ENCODE peak calls at places on chromosome 17, in nine cellular contexts. W is A549, M is ovary, D is SK-N-SH, Z is esophagus muscularis mucosa, L is GM12878, O is transverse colon, F is stomach, Q is K562. P is an unnamed sample.

GRCh38 chr17:41492771-41493170 is 3.1 kb upstream of the KRT36 start:
- DNase-seq in W (no peak), M (peak; percentile 61), D (peak; percentile 50), Z (no peak), L (no peak), O (peak; percentile 32), F (no peak), Q (no peak), P (no peak)

GRCh38 chr17:50117202-50118040 is 12.5 kb downstream of the SAMD14 start:
- DNase-seq in W (peak; percentile 78), M (peak; percentile 63), D (no peak), Z (no peak), L (no peak), O (peak; percentile 68), F (peak; percentile 74), Q (peak; percentile 82), P (no peak)

GRCh38 chr17:57372156-57372555 is 115.8 kb downstream of the MSI2 start:
- DNase-seq in W (peak; percentile 80), M (no peak), D (no peak), Z (no peak), L (no peak), O (no peak), F (no peak), Q (no peak), P (no peak)

GRCh38 chr17:51653902-51654301 is 393.6 kb downstream of the UTP18 start:
- DNase-seq in W (peak; percentile 21), M (no peak), D (peak; percentile 69), Z (no peak), L (no peak), O (no peak), F (no peak), Q (no peak), P (no peak)

GRCh38 chr17:35892091-35892637 is 12.0 kb upstream of the CCL5 start:
- DNase-seq in W (no peak), M (no peak), D (no peak), Z (no peak), L (no peak), O (no peak), F (no peak), Q (no peak), P (no peak)

GRCh38 chr17:31842416-31843381 is 16.3 kb downstream of the COPRS start:
- DNase-seq in W (peak; percentile 87), M (peak; percentile 73), D (peak; percentile 85), Z (no peak), L (no peak), O (peak; percentile 78), F (peak; percentile 87), Q (peak; percentile 78), P (peak; percentile 63)

GRCh38 chr17:36486204-36487194 is at the start of gene ZNHIT3:
- DNase-seq in W (peak; percentile 97), M (peak; percentile 82), D (peak; percentile 95), Z (peak; percentile 97), L (peak; percentile 80), O (peak; percentile 94), F (peak; percentile 93), Q (peak; percentile 91), P (peak; percentile 86)

GRCh38 chr17:21190078-21190477 is 23.9 kb downstream of the TMEM11 start:
- DNase-seq in W (no peak), M (no peak), D (no peak), Z (no peak), L (no peak), O (no peak), F (no peak), Q (no peak), P (no peak)

GRCh38 chr17:13500947-13501346 is 100.8 kb downstream of the HS3ST3A1 start:
- DNase-seq in W (no peak), M (no peak), D (no peak), Z (no peak), L (no peak), O (no peak), F (no peak), Q (no peak), P (no peak)

GRCh38 chr17:50661795-50662391 is 27.2 kb downstream of the ABCC3 start:
- DNase-seq in W (peak; percentile 100), M (no peak), D (peak; percentile 73), Z (no peak), L (no peak), O (peak; percentile 90), F (peak; percentile 77), Q (peak; percentile 69), P (peak; percentile 25)

GRCh38 chr17:78499715-78500540 is 77.3 kb downstream of the DNAH17 start:
- DNase-seq in W (no peak), M (no peak), D (no peak), Z (no peak), L (no peak), O (no peak), F (no peak), Q (no peak), P (no peak)

GRCh38 chr17:79628861-79629547 is 18.2 kb upstream of the RBFOX3 start:
- DNase-seq in W (no peak), M (no peak), D (peak; percentile 12), Z (peak; percentile 89), L (no peak), O (no peak), F (peak; percentile 13), Q (no peak), P (no peak)

GRCh38 chr17:77266891-77267341 is 126.1 kb downstream of the SEC14L1 start:
- DNase-seq in W (no peak), M (no peak), D (peak; percentile 71), Z (no peak), L (no peak), O (no peak), F (no peak), Q (peak; percentile 57), P (no peak)

GRCh38 chr17:45170976-45171337 is 9.3 kb downstream of the HEXIM2 start:
- DNase-seq in W (peak; percentile 76), M (no peak), D (peak; percentile 54), Z (peak; percentile 94), L (no peak), O (peak; percentile 50), F (peak; percentile 31), Q (no peak), P (peak; percentile 68)

GRCh38 chr17:6548034-6548433 is 8.3 kb downstream of the PITPNM3 start:
- DNase-seq in W (no peak), M (no peak), D (no peak), Z (no peak), L (no peak), O (no peak), F (no peak), Q (no peak), P (no peak)

GRCh38 chr17:75950421-75950820 is 9.6 kb upstream of the FBF1 start:
- DNase-seq in W (no peak), M (no peak), D (no peak), Z (no peak), L (no peak), O (no peak), F (no peak), Q (no peak), P (no peak)

GRCh38 chr17:75945202-75945601 is 4.4 kb upstream of the FBF1 start:
- DNase-seq in W (no peak), M (no peak), D (no peak), Z (no peak), L (no peak), O (no peak), F (no peak), Q (no peak), P (no peak)

GRCh38 chr17:75950850-75951554 is 10.2 kb upstream of the FBF1 start:
- DNase-seq in W (no peak), M (no peak), D (no peak), Z (no peak), L (no peak), O (no peak), F (no peak), Q (no peak), P (no peak)
- TF ChIP-seq EP300 in W (no peak), M (no peak), D (no peak), Z (no peak), L (no peak), O (no peak), F (no peak), Q (peak; percentile 40), P (no peak)

DNA sequence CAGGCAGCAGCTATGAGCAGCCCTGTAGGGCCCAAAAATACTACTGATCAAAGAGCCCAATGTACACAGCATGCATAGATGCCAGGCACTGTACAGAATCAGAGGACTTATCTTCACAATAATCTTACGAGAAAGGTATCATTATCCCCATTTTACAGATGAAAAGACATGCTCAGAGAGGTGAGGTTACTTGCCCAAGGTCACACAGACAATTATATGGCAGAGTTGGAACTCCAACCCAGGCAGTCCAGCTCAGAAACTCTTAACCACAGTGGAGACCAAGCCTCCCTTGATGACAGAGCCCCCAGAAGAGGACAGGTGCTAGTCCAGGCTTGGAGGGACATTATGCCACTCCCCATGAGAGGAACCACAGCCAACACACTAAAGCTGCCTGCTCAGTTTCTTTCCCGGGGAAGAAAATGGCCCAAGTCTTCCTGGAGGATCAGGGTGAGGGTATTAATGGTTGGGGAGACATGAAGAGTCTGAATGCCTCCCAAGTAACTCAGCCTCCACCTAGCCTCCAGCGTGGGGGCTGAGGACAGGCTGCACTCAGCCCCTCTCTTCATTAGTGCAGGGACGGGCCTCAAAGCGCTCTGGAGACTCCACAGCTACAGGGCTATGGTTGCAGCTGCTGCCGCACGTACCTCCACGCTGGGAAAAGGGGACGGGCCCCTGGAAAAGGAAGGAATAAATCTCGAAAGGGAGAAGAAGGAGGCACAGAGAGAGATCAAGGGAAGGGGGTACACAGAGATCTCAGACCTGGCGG is 820 bp downstream of the UNC119 start:
- DNase-seq in W (no peak), M (no peak), D (no peak), Z (no peak), L (no peak), O (no peak), F (no peak), Q (no peak), P (no peak)
- TF ChIP-seq EP300 in W (no peak), M (no peak), D (no peak), Z (no peak), L (no peak), O (no peak), F (no peak), Q (no peak), P (no peak)

DNA sequence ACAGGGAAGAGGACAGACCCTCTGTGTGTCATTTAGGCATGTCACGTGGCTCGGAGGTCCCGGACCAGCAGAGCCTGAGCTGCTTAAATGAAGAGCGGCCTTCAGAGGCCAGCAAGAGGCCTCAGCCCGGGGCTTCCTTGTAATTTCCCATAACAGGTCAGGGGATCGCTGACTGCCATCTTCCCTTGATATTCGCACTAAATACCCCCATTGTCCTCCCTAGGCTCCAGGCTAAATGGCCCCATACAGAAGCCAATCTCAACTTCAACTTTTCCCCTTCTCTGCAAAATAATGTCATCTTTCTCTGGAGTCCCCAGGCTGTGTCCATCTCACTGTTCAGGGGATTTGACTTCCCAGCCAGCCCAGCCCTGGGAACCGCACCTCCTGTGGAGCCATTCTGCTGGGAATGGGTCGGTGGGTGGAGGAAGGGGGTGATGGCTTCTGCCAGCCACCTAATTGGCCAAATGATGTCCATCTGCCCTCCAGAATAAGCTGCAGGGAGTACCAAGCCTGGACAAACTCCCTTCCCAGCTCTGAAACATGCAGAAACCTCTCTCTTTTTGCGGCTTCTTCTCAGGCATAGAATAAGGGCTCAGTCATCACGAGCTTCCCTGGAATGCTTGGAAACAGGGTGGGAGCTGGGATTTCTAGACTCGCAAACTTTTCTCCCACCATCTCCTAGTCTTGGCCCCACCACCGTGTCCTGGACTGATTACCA is 129.9 kb downstream of the SDK2 start:
- DNase-seq in W (no peak), M (no peak), D (no peak), Z (no peak), L (no peak), O (no peak), F (no peak), Q (no peak), P (no peak)
- TF ChIP-seq EP300 in W (no peak), M (no peak), D (no peak), Z (no peak), L (no peak), O (no peak), F (no peak), Q (no peak), P (no peak)

GRCh38 chr17:1562178-1562643 is 381 bp downstream of the PITPNA start:
- DNase-seq in W (peak; percentile 38), M (peak; percentile 48), D (peak; percentile 85), Z (no peak), L (no peak), O (peak; percentile 57), F (peak; percentile 50), Q (peak; percentile 74), P (no peak)
- TF ChIP-seq EP300 in W (no peak), M (no peak), D (no peak), Z (no peak), L (no peak), O (no peak), F (no peak), Q (no peak), P (no peak)